ENCODE peak calls at places on chromosomes 13 and 19, in four cellular contexts. Y, V, A and S are unnamed samples.

GRCh38 chr13:101080616-101081015 is 335.7 kb downstream of the NALCN start:
- DNase-seq in Y (no peak), V (no peak), A (no peak), S (no peak)

GRCh38 chr13:20431687-20432384 is 93.8 kb downstream of the CRYL1 start:
- DNase-seq in Y (no peak), V (no peak), A (no peak), S (no peak)

GRCh38 chr13:80084086-80084676 is 256.7 kb downstream of the SPRY2 start:
- DNase-seq in Y (no peak), V (no peak), A (no peak), S (no peak)

GRCh38 chr13:48292650-48293049 is 10.9 kb upstream of the RB1 start:
- DNase-seq in Y (no peak), V (no peak), A (no peak), S (no peak)

GRCh38 chr13:27160657-27161174 is 10.9 kb downstream of the USP12 start:
- DNase-seq in Y (no peak), V (no peak), A (no peak), S (no peak)

GRCh38 chr13:46181799-46182490 is at the start of gene LCP1:
- DNase-seq in Y (no peak), V (peak; percentile 93), A (peak; percentile 61), S (peak; percentile 63)

GRCh38 chr13:93517658-93518057 is 291.1 kb downstream of the GPC6 start:
- DNase-seq in Y (no peak), V (no peak), A (no peak), S (no peak)

GRCh38 chr13:43114504-43114903 is 91.1 kb downstream of the DNAJC15 start:
- DNase-seq in Y (no peak), V (no peak), A (no peak), S (no peak)

GRCh38 chr13:24851546-24851945 is 87.6 kb downstream of the RNF17 start:
- DNase-seq in Y (no peak), V (no peak), A (no peak), S (no peak)

GRCh38 chr13:28754698-28755545 is 36.2 kb upstream of the SLC46A3 start:
- DNase-seq in Y (no peak), V (peak; percentile 15), A (peak; percentile 33), S (peak; percentile 31)

GRCh38 chr13:92175330-92175729 is 776.9 kb downstream of the GPC5 start:
- DNase-seq in Y (peak; percentile 17), V (peak; percentile 38), A (peak; percentile 33), S (peak; percentile 21)

GRCh38 chr19:38844093-38844686 is 5.6 kb downstream of the HNRNPL start:
- DNase-seq in Y (no peak), V (no peak), A (no peak), S (no peak)

GRCh38 chr13:43085545-43085944 is 62.2 kb downstream of the DNAJC15 start:
- DNase-seq in Y (no peak), V (no peak), A (no peak), S (no peak)

GRCh38 chr13:19845758-19846157 is 17.7 kb downstream of the ZMYM5 start:
- DNase-seq in Y (peak; percentile 31), V (peak; percentile 19), A (no peak), S (no peak)

GRCh38 chr13:94413545-94413944 is 65.9 kb downstream of the DCT start:
- DNase-seq in Y (no peak), V (no peak), A (no peak), S (no peak)

GRCh38 chr13:23667750-23668149 is 97.5 kb downstream of the TNFRSF19 start:
- DNase-seq in Y (no peak), V (peak; percentile 4), A (no peak), S (no peak)

GRCh38 chr19:23999821-24000610 is 85.3 kb downstream of the ZNF726 start:
- DNase-seq in Y (no peak), V (no peak), A (no peak), S (no peak)

GRCh38 chr19:49361438-49362047 is 673 bp downstream of the TEAD2 start:
- DNase-seq in Y (peak; percentile 89), V (peak; percentile 39), A (peak; percentile 45), S (no peak)

GRCh38 chr13:85503797-85504196 is 295.4 kb downstream of the SLITRK6 start:
- DNase-seq in Y (no peak), V (no peak), A (no peak), S (no peak)

GRCh38 chr13:102286326-102286725 is 115.5 kb downstream of the FGF14 start:
- DNase-seq in Y (no peak), V (no peak), A (no peak), S (no peak)

GRCh38 chr13:80360298-80360827 is 19.4 kb upstream of the SPRY2 start:
- DNase-seq in Y (no peak), V (no peak), A (no peak), S (no peak)

GRCh38 chr19:43574424-43575155 is 737 bp downstream of the XRCC1 start:
- DNase-seq in Y (peak; percentile 18), V (no peak), A (no peak), S (no peak)

GRCh38 chr19:38990949-38991697 is 15.6 kb upstream of the FBXO17 start:
- DNase-seq in Y (no peak), V (no peak), A (no peak), S (no peak)

GRCh38 chr13:99686157-99686572 is 184.9 kb downstream of the TM9SF2 start:
- DNase-seq in Y (no peak), V (no peak), A (no peak), S (no peak)

GRCh38 chr19:40691421-40692211 is 1.2 kb upstream of the NUMBL start:
- DNase-seq in Y (peak; percentile 49), V (peak; percentile 35), A (peak; percentile 54), S (no peak)

GRCh38 chr13:99057310-99057975 is 79.6 kb upstream of the DOCK9 start:
- DNase-seq in Y (no peak), V (no peak), A (no peak), S (no peak)

GRCh38 chr19:36046443-36047050 is 7.5 kb downstream of the THAP8 start:
- DNase-seq in Y (no peak), V (no peak), A (no peak), S (no peak)

GRCh38 chr13:41603917-41604316 is 146.6 kb downstream of the RGCC start:
- DNase-seq in Y (no peak), V (no peak), A (no peak), S (no peak)

GRCh38 chr13:99087954-99088491 is 110.2 kb upstream of the DOCK9 start:
- DNase-seq in Y (no peak), V (peak; percentile 40), A (no peak), S (no peak)

GRCh38 chr13:59425211-59425721 is 738.5 kb downstream of the DIAPH3 start:
- DNase-seq in Y (no peak), V (no peak), A (no peak), S (no peak)

GRCh38 chr19:6210721-6211600 is 68.8 kb downstream of the MLLT1 start:
- DNase-seq in Y (no peak), V (no peak), A (no peak), S (no peak)

GRCh38 chr19:47434088-47434487 is 14.8 kb upstream of the MEIS3 start:
- DNase-seq in Y (no peak), V (no peak), A (no peak), S (no peak)

GRCh38 chr19:49812997-49813861 is at the start of gene FUZ:
- DNase-seq in Y (peak; percentile 95), V (peak; percentile 98), A (peak; percentile 94), S (peak; percentile 94)

GRCh38 chr19:33826521-33826920 is 29.9 kb downstream of the KCTD15 start:
- DNase-seq in Y (no peak), V (no peak), A (no peak), S (no peak)

GRCh38 chr19:58492265-58492664 is 16.1 kb downstream of the ZNF446 start:
- DNase-seq in Y (no peak), V (no peak), A (no peak), S (no peak)

GRCh38 chr19:32316034-32316433 is 29.4 kb upstream of the ZNF507 start:
- DNase-seq in Y (no peak), V (no peak), A (no peak), S (no peak)

GRCh38 chr13:31011193-31011860 is 78.9 kb downstream of the TEX26 start:
- DNase-seq in Y (no peak), V (no peak), A (no peak), S (no peak)

DNA sequence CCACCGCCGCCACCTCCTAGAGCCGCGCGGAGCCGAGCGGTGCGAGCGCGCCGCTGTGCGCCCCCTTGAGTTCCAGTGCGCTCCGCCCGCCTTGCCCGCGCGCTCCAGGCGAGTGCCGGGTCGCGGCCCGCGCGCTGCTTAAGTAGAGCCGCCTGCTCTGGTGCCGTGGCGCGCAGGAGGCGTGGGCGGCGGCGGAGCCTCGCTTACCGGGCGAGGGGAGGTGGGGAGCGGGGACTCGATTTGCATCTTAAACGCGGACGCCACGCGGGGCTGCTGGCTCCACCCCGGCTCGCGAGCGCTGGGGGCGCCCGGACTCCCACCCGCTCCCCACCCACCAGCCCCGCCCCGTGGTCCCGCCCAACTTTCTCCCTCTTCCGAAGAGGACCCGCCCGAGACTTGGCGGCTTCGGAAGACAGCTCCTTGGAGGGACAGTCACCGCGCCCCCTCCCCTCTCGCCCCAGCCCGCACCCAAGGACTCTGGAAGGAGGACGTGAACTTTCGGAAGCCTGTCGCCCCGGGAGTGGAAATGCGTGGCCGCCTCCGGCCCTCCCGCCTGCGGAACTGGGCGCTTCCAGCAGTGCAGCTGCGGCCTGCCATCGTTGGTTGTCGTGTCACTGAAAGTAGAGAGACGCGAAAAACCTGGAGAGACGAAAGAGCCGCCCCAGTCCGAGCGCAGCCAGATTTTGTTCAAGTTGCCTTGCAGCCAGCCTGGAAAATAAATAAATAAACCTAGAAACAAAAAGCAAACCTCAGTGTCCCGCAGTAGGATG is at the start of gene KCTD12:
- DNase-seq in Y (peak; percentile 79), V (peak; percentile 78), A (peak; percentile 81), S (peak; percentile 81)
- TF ChIP-seq CTCF in Y (no peak), V (no peak), A (peak; percentile 57), S (peak; percentile 58)

GRCh38 chr13:107119989-107120881 is 552.3 kb upstream of the ARGLU1 start:
- DNase-seq in Y (no peak), V (no peak), A (no peak), S (no peak)
- TF ChIP-seq CTCF in Y (no peak), V (no peak), A (no peak), S (no peak)

GRCh38 chr13:113862766-113863510 is 938 bp downstream of the GAS6 start:
- DNase-seq in Y (peak; percentile 46), V (no peak), A (peak; percentile 79), S (peak; percentile 81)
- TF ChIP-seq CTCF in Y (no peak), V (no peak), A (no peak), S (no peak)

GRCh38 chr13:97364827-97365226 is 69.1 kb upstream of the RAP2A start:
- DNase-seq in Y (no peak), V (no peak), A (no peak), S (no peak)

GRCh38 chr13:97364031-97364430 is 69.9 kb upstream of the RAP2A start:
- DNase-seq in Y (no peak), V (no peak), A (no peak), S (no peak)

GRCh38 chr13:97367427-97367826 is 66.5 kb upstream of the RAP2A start:
- DNase-seq in Y (no peak), V (no peak), A (no peak), S (no peak)

GRCh38 chr13:97367016-97367415 is 67.0 kb upstream of the RAP2A start:
- DNase-seq in Y (no peak), V (no peak), A (no peak), S (no peak)

DNA sequence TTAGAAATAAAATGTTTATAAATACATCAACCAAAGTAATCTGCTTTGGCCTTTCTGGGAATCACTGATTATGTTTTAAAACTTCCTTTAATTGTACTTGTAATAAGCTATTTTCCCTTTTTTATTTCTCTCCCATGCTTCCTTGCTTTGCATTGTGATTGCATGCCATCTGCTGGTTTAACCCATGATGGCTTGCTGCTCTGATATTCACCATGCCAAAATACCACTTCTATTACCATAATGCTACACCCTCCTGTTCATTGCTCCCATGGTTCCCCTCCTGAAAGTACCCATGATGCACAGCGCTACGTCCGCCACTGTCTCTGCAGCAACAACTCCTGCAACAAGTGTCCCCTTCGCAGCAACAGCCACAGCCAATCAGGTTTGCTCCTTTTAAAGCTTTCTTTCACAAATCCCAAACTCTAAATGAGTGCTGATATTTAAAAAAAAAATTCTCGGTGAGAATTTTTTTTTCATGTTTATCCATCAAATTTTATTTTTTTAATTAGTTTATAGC is 67.7 kb upstream of the RAP2A start:
- DNase-seq in Y (no peak), V (no peak), A (no peak), S (no peak)
- TF ChIP-seq CTCF in Y (no peak), V (no peak), A (peak; percentile 7), S (peak; percentile 14)